ENCODE peak calls at places on chromosomes 1 and 21, in ten cellular contexts. Z is astrocyte, D is body of pancreas, I is neuronal stem cell, Q is aorta, K is uterus, Y is lower lobe of right lung, A is cardiac muscle cell, W is pancreas, B is psoas muscle. O is an unnamed sample.
A peak's percentile ranks its signal among the peaks of the same experiment; 100 is the strongest.

GRCh38 chr1:224851210-224851849 is 78.1 kb upstream of the DNAH14 start:
- DNase-seq in Z (peak; percentile 16), D (peak; percentile 75), I (peak; percentile 38), Q (peak; percentile 55), K (no peak), Y (peak; percentile 73), A (peak; percentile 71), W (peak; percentile 49), B (peak; percentile 73), O (peak; percentile 28)

GRCh38 chr21:46354518-46354917 is 30.6 kb downstream of the PCNT start:
- DNase-seq in Z (no peak), D (no peak), I (no peak), Q (no peak), K (no peak), Y (no peak), A (no peak), W (no peak), B (no peak), O (no peak)

GRCh38 chr1:42937836-42938595 is 20.7 kb downstream of the SLC2A1 start:
- DNase-seq in Z (no peak), D (no peak), I (no peak), Q (no peak), K (no peak), Y (no peak), A (no peak), W (no peak), B (no peak), O (no peak)

GRCh38 chr1:110513511-110513910 is 5.5 kb downstream of the KCNA10 start:
- DNase-seq in Z (no peak), D (no peak), I (no peak), Q (no peak), K (no peak), Y (no peak), A (no peak), W (no peak), B (no peak), O (no peak)

GRCh38 chr1:23673086-23673813 is 18.4 kb upstream of the RPL11 start:
- DNase-seq in Z (peak; percentile 30), D (peak; percentile 57), I (peak; percentile 59), Q (no peak), K (no peak), Y (no peak), A (peak; percentile 86), W (peak; percentile 23), B (no peak), O (no peak)

GRCh38 chr1:81729239-81729638 is 71.5 kb upstream of the ADGRL2 start:
- DNase-seq in Z (no peak), D (no peak), I (no peak), Q (no peak), K (no peak), Y (no peak), A (no peak), W (no peak), B (no peak), O (no peak)

GRCh38 chr1:100502052-100502792 is 35.7 kb upstream of the GPR88 start:
- DNase-seq in Z (no peak), D (no peak), I (no peak), Q (no peak), K (no peak), Y (no peak), A (no peak), W (no peak), B (no peak), O (no peak)

GRCh38 chr21:42263591-42264131 is 44.7 kb downstream of the ABCG1 start:
- DNase-seq in Z (no peak), D (peak; percentile 33), I (no peak), Q (peak; percentile 73), K (peak; percentile 69), Y (peak; percentile 76), A (no peak), W (no peak), B (peak; percentile 64), O (no peak)

GRCh38 chr1:54981466-54981865 is 1.0 kb downstream of the TMEM61 start:
- DNase-seq in Z (no peak), D (no peak), I (no peak), Q (no peak), K (no peak), Y (no peak), A (no peak), W (no peak), B (no peak), O (no peak)

GRCh38 chr1:54979327-54979891 is 1.0 kb upstream of the TMEM61 start:
- DNase-seq in Z (no peak), D (no peak), I (no peak), Q (no peak), K (no peak), Y (no peak), A (no peak), W (no peak), B (no peak), O (no peak)

GRCh38 chr1:54980046-54980527 is 341 bp upstream of the TMEM61 start:
- DNase-seq in Z (no peak), D (no peak), I (no peak), Q (no peak), K (no peak), Y (no peak), A (no peak), W (no peak), B (no peak), O (no peak)

GRCh38 chr1:54978528-54979326 is 1.7 kb upstream of the TMEM61 start:
- DNase-seq in Z (no peak), D (no peak), I (no peak), Q (no peak), K (no peak), Y (no peak), A (no peak), W (no peak), B (no peak), O (no peak)

DNA sequence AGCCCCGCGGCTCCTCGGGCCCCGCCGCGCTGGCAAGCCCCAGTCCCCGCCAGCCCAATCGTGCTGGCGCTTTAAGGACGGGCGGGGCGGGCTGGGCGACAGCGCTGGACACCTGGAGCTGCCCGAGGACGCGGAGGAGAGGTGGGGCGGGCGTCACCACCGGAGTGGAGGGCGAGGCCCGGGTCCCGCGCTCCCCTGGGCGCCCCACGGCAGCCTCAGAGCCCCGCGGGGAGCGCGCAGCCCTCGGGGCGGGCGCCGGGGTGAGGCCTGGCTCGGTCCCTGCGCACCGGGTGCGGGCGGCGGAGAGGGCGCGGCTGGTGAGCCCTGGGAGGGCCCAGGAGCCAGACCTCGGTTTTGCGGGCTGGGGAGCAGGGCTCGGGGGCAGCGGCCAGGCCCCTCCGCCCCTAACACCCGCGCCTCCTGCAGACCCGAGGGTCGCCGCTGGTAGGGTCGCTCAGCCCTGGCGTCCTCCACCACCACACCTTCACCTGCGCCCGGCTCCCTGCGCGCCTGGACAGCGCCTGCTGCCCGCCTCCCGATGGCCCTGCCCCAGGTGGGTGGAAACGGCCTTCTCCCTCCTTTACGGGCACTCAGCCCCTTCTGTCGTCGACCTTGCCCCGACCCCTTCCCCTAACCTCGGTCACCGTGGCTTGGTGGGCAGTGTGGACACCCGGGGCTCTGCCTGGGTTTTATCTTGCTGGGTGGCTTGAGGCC is at the start of gene TMEM61:
- DNase-seq in Z (no peak), D (peak; percentile 67), I (no peak), Q (no peak), K (no peak), Y (no peak), A (peak; percentile 45), W (peak; percentile 54), B (no peak), O (no peak)
- H3K4me3 ChIP-seq in Z (peak within 1 kb of the TSS; percentile 10), D (peak within 1 kb of the TSS; percentile 44), I (peak within 1 kb of the TSS; percentile 73), Q (peak within 1 kb of the TSS; percentile 36), K (no peak within 1 kb of the TSS), Y (peak within 1 kb of the TSS; percentile 52), A (peak within 1 kb of the TSS; percentile 26), W (peak within 1 kb of the TSS; percentile 37), B (peak within 1 kb of the TSS; percentile 74), O (no peak within 1 kb of the TSS)

GRCh38 chr1:113940365-113941244 is 11.5 kb downstream of the HIPK1 start:
- DNase-seq in Z (no peak), D (no peak), I (no peak), Q (no peak), K (no peak), Y (no peak), A (no peak), W (no peak), B (peak; percentile 53), O (no peak)

GRCh38 chr1:113938192-113938591 is 9.1 kb downstream of the HIPK1 start:
- DNase-seq in Z (no peak), D (no peak), I (no peak), Q (no peak), K (no peak), Y (no peak), A (no peak), W (no peak), B (no peak), O (no peak)

GRCh38 chr1:113943028-113943811 is 14.1 kb downstream of the HIPK1 start:
- DNase-seq in Z (no peak), D (no peak), I (no peak), Q (no peak), K (no peak), Y (no peak), A (no peak), W (no peak), B (no peak), O (no peak)

GRCh38 chr1:113942527-113942926 is 13.4 kb downstream of the HIPK1 start:
- DNase-seq in Z (no peak), D (no peak), I (no peak), Q (no peak), K (no peak), Y (no peak), A (no peak), W (no peak), B (no peak), O (no peak)

DNA sequence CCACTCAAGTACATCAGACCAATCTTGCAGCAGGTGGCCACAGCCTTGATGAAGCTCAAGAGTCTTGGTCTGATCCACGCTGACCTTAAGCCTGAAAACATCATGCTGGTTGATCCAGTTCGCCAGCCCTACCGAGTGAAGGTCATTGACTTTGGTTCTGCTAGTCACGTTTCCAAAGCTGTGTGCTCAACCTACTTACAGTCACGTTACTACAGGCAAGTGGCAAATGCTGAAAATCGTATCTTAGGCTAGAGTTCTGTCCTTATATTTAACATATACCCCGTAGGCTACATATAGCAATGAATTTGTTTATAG is 12.1 kb downstream of the HIPK1 start:
- DNase-seq in Z (no peak), D (no peak), I (no peak), Q (no peak), K (no peak), Y (no peak), A (no peak), W (no peak), B (no peak), O (no peak)
- H3K4me1 ChIP-seq in Z (no peaks in the 10 kb centered on the region), D (peaks cover 30% of the 10 kb centered on the region), I (no peaks in the 10 kb centered on the region), Q (no peaks in the 10 kb centered on the region), K (no peaks in the 10 kb centered on the region), Y (peaks cover 55% of the 10 kb centered on the region), A (peaks cover 1% of the 10 kb centered on the region), W (peaks cover 8% of the 10 kb centered on the region), B (peaks cover 50% of the 10 kb centered on the region), O (peaks cover 8% of the 10 kb centered on the region)

DNA sequence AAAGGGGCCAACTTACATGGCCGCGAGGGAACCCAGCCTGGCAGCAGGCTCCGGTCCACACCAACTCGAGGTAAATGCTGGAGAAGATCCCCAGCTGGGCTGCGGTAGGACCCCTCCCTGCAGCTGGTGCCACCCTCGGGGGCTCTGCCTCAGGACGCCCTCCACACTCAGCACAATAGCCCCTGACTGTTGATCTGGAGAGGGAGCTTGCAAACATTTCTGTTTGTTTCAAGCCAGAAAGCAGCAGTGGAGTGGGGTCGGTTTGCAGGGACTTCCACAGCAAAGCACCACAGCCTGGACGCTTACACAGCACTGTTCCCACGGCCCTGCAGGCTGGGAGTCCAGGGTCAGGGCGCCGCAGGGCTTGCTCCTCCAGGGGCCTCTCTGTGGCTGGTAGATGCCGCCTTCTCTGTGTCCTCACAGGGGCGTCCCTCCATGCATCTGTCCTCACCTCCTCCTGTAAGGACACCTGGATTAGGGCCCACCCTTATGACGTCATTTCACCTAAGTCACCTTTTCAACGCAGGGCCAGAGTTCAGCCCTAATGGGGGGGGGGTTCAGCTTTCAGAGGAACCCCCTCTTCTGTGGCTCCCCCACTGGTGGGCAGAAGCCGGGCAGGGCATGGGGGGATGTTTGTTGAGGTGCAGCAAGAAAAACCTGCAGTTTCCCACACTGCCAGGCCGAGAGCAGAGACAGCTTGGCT is 24.1 kb upstream of the TTC34 start:
- DNase-seq in Z (no peak), D (no peak), I (no peak), Q (peak; percentile 32), K (no peak), Y (peak; percentile 28), A (no peak), W (no peak), B (peak; percentile 26), O (no peak)
- H3K9me3 ChIP-seq in Z (peaks cover 9% of the 10 kb centered on the region), D (no peaks in the 10 kb centered on the region), I (no peaks in the 10 kb centered on the region), Q (no peaks in the 10 kb centered on the region), K (peaks cover 5% of the 10 kb centered on the region), Y (no peaks in the 10 kb centered on the region), A (no peaks in the 10 kb centered on the region), W (no peaks in the 10 kb centered on the region), B (no peaks in the 10 kb centered on the region), O (no peaks in the 10 kb centered on the region)

DNA sequence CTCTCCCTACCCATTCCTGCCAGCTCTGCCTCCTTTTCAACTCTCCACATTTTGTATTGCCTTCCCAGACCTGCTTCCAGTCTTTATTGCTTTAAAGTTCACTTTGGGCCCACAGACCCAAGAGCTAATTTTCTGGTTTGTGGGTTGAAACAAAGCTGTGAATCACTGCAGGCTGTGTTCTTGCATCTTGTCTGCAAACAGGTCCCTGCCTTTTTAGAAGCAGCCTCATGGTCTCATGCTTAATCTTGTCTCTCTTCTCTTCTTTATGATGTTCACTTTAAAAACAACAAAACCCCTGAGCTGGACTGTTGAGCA is 3.8 kb downstream of the BTG2 start:
- DNase-seq in Z (no peak), D (no peak), I (no peak), Q (no peak), K (no peak), Y (no peak), A (no peak), W (no peak), B (no peak), O (no peak)
- H3K4me3 ChIP-seq in Z (no peak overlapping the region), D (no peak overlapping the region), I (no peak overlapping the region), Q (no peak overlapping the region), K (no peak overlapping the region), Y (peak overlapping the region; percentile 99), A (no peak overlapping the region), W (no peak overlapping the region), B (peak overlapping the region; percentile 93), O (no peak overlapping the region)